ENCODE peak calls at places on chromosomes 3 and 15, in seven cellular contexts. R is IMR-90, W is ovary, E is sigmoid colon, P is esophagus squamous epithelium, I is transverse colon, Z is spleen. J is an unnamed sample.

GRCh38 chr3:148990211-148990610 is 1.1 kb upstream of the GYG1 start:
- DNase-seq in I (no peak), E (no peak), P (no peak), R (no peak), Z (no peak), W (no peak), J (no peak)

GRCh38 chr3:70064194-70064787 is 64.8 kb downstream of the SAMMSON start:
- DNase-seq in I (no peak), Z (no peak), R (peak), P (no peak), W (no peak), E (no peak), J (no peak)

GRCh38 chr3:188435266-188435665 is 281.3 kb downstream of the LPP start:
- DNase-seq in I (no peak), R (no peak), W (no peak), P (no peak), E (no peak), Z (no peak), J (no peak)

GRCh38 chr3:130925628-130926027 is 31.7 kb downstream of the ATP2C1 start:
- DNase-seq in E (no peak), I (no peak), R (no peak), P (no peak), W (no peak), Z (no peak), J (no peak)

GRCh38 chr3:127061641-127062040 is 78.7 kb downstream of the PLXNA1 start:
- DNase-seq in P (no peak), E (peak), Z (peak), R (no peak), I (no peak), W (no peak), J (peak)

GRCh38 chr3:77065750-77066149 is 25.9 kb downstream of the ROBO2 start:
- DNase-seq in I (no peak), P (no peak), W (no peak), R (no peak), Z (no peak), E (no peak), J (no peak)

GRCh38 chr15:59410448-59410896 is 27.5 kb upstream of the FAM81A start:
- DNase-seq in P (no peak), Z (no peak), W (no peak), E (no peak), R (no peak), I (peak), J (no peak)

GRCh38 chr3:40741729-40742128 is 217.0 kb downstream of the ZNF621 start:
- DNase-seq in Z (no peak), P (no peak), I (no peak), W (peak), E (peak), R (peak), J (no peak)

GRCh38 chr3:24365168-24365567 is 129.5 kb downstream of the THRB start:
- DNase-seq in E (no peak), R (peak), P (no peak), I (peak), Z (no peak), W (no peak), J (peak)

GRCh38 chr3:23390446-23390845 is 187.3 kb downstream of the UBE2E2 start:
- DNase-seq in W (no peak), Z (no peak), R (no peak), I (no peak), E (no peak), P (no peak), J (no peak)

GRCh38 chr3:194779729-194780224 is 94.1 kb downstream of the FAM43A start:
- DNase-seq in E (no peak), P (no peak), R (no peak), I (no peak), W (no peak), Z (no peak), J (no peak)

GRCh38 chr15:64443016-64443415 is 17.4 kb upstream of the ZNF609 start:
- DNase-seq in R (peak), P (no peak), I (no peak), E (no peak), Z (no peak), W (no peak), J (no peak)
- H3K27ac ChIP-seq in R (peak), P (peak), I (no peak), E (peak), Z (no peak), W (no peak), J (no peak)

DNA sequence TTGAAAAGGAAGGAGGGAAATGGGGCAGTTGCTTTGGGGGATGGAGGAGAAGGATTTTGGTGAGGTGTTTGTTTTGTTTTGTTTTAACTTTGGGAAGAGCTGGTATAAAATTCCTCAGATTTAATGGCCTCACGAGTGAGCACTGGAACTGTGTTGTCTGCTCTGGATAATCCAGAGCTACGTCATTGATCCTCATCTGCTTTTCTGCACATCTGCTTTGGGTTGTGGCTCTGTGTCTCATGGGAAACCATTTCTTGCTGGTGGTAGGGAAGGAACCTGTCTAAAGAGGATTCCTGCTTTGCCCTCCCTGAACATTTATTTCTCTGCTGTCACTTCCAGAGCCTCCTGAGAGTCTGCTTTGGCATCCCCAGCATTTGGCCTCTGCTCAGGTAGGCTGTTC is 3.1 kb downstream of the SNRK start:
- DNase-seq in P (no peak), W (no peak), I (no peak), E (no peak), R (no peak), Z (no peak), J (no peak)
- TF ChIP-seq POLR2A in P (no peak), W (no peak), I (no peak), E (no peak), R (no peak), Z (no peak), J (no peak)

DNA sequence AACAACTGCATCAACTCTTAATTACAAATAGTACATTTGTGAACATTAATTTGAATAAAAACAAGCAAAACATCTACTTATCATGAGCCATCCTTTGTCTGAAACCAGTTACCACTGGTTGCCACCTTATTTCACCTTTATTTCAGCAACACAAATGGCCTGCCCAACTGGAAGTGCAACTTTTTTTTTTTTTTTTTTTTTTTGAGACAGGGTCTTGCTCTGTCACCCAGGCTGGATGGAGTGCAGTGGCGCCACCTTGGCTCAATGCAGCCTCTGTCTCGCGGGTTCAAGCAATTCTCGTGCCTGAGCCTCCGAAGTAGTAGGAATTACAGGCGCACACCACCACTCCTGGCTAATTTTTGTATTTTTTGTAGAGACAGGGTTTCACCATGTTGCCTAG is 13.1 kb downstream of the WDR82 start:
- DNase-seq in Z (no peak), I (no peak), E (no peak), P (no peak), W (no peak), R (no peak), J (no peak)
- H3K27ac ChIP-seq in Z (no peak), I (no peak), E (no peak), P (peak), W (no peak), R (no peak), J (no peak)

DNA sequence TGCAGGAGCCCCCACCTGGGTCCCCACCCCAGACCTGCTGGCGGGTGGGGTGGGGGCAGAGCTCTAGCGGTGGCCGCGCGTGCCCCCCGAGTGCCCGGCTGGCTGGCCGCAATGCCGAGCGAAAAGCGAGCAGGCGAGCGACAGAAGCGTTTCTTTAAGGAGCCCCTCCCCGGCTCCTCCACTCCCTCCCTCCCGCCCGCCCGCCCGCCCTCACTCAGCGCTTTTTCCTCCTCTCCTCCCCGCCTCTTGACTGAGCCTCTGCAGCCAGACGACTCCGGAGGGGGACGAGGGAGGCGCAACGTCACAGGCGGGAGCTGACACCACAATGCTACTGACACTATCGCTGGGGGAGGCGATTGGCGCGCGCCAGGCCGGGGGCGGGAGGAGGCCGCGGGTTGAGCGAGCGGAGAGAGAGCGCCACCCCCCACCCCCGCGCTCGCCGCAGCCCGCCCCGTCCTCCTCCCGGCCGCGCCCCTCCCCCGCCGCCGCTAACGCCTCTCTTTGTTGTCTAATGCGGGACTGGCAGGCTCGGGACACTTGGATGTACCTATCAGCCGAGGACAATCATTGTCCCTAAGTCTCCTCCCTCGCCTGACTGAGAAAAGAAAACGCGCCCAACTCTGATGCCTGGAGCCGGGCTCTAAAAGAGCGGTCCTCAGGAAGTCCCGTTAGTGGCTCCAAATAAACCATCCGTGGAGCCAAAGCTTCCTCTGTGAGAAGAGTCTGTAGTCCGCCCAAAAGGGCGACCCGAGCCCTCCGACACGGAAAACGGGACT is at the start of gene MEX3B:
- DNase-seq in Z (peak), W (peak), E (peak), I (peak), R (peak), P (peak), J (peak)
- TF ChIP-seq POLR2A in Z (no peak), W (no peak), E (no peak), I (peak), R (peak), P (no peak), J (no peak)

DNA sequence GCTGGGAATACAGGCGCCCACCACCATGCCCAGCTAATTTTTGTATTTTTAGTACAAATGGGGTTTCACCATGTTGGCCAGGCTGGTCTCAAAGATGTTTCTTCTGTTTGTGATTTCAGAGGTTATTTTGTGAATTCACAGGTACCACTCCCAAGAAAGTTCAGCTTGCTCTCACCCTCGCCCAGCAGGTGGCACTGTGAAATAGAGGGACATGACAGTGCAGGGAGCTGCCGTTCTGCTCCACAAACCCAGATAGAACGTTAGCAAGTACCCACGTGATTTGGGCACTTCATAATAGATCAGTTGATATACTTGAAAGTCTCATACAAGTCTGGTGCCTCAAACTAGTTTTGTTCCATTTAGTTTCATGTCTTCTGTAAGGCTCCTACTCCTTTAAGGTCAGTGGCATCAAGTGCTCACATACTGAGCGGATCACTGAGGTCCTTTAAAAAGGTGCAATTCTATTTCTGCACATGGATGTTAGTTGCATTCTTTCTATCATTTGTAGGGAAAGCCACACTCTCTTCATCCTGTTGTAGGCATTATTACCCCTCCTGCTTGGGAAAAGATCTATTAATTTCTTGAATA is 45.4 kb downstream of the FILIP1L start:
- DNase-seq in W (peak), P (peak), R (peak), E (peak), I (peak), Z (peak), J (peak)
- H3K27ac ChIP-seq in W (no peak), P (no peak), R (no peak), E (peak), I (no peak), Z (peak), J (no peak)

J was measured in right lobe of liver.